ENCODE peak calls at places on chromosomes 7 and 10, in six cellular contexts. G is BJ, O is fibroblast of mammary gland, N is tibial artery, R is astrocyte of the spinal cord, K is tibial nerve. I is an unnamed sample.
A peak's percentile ranks its signal among the peaks of the same experiment; 100 is the strongest.

GRCh38 chr10:50541921-50542320 is 81.8 kb downstream of the SGMS1 start:
- DNase-seq in G (no peak), O (no peak), N (no peak), R (no peak), K (no peak), I (no peak)

GRCh38 chr7:25642849-25643248 is 414.6 kb upstream of the NPVF start:
- DNase-seq in G (no peak), O (peak; percentile 2), N (no peak), R (no peak), K (no peak), I (no peak)

GRCh38 chr7:140645166-140645565 is 4.6 kb upstream of the DENND2A start:
- DNase-seq in G (no peak), O (no peak), N (peak; percentile 43), R (no peak), K (no peak), I (no peak)

GRCh38 chr10:52213511-52213831 is 100.6 kb upstream of the DKK1 start:
- DNase-seq in G (no peak), O (peak; percentile 68), N (no peak), R (peak; percentile 42), K (no peak), I (peak; percentile 50)

GRCh38 chr7:28830831-28831230 is 127.3 kb downstream of the TRIL start:
- DNase-seq in G (no peak), O (no peak), N (no peak), R (peak; percentile 43), K (no peak), I (no peak)

GRCh38 chr10:82041018-82041417 is 166.0 kb downstream of the NRG3 start:
- DNase-seq in G (no peak), O (no peak), N (no peak), R (no peak), K (no peak), I (no peak)

GRCh38 chr7:127504715-127505114 is 80.7 kb downstream of the GCC1 start:
- DNase-seq in G (no peak), O (peak; percentile 23), N (no peak), R (peak; percentile 5), K (no peak), I (no peak)

GRCh38 chr10:114714281-114714741 is 56.2 kb upstream of the ABLIM1 start:
- DNase-seq in G (peak; percentile 37), O (peak; percentile 89), N (no peak), R (peak; percentile 93), K (no peak), I (peak; percentile 89)

GRCh38 chr10:59434463-59435326 is 72.3 kb upstream of the FAM13C start:
- DNase-seq in G (no peak), O (peak; percentile 63), N (no peak), R (peak; percentile 53), K (no peak), I (no peak)

GRCh38 chr7:146635200-146636032 is 518.8 kb downstream of the CNTNAP2 start:
- DNase-seq in G (no peak), O (no peak), N (no peak), R (no peak), K (no peak), I (no peak)

GRCh38 chr7:116686033-116686432 is 14.0 kb downstream of the MET start:
- DNase-seq in G (no peak), O (no peak), N (no peak), R (no peak), K (no peak), I (no peak)

GRCh38 chr7:45893996-45894664 is 5.8 kb downstream of the IGFBP1 start:
- DNase-seq in G (no peak), O (no peak), N (no peak), R (no peak), K (no peak), I (no peak)

GRCh38 chr10:33913194-33913593 is 578.7 kb upstream of the NRP1 start:
- DNase-seq in G (no peak), O (peak; percentile 51), N (no peak), R (no peak), K (no peak), I (no peak)

GRCh38 chr7:137967143-137968018 is 34.5 kb downstream of the CREB3L2 start:
- DNase-seq in G (no peak), O (peak; percentile 82), N (no peak), R (peak; percentile 71), K (no peak), I (no peak)

GRCh38 chr10:69835233-69835632 is 33.5 kb downstream of the COL13A1 start:
- DNase-seq in G (no peak), O (no peak), N (no peak), R (no peak), K (no peak), I (no peak)

GRCh38 chr10:112842832-112843360 is 107.2 kb upstream of the TCF7L2 start:
- DNase-seq in G (no peak), O (peak; percentile 37), N (no peak), R (no peak), K (no peak), I (no peak)

GRCh38 chr7:135905858-135906257 is 71.3 kb downstream of the MTPN start:
- DNase-seq in G (no peak), O (no peak), N (no peak), R (no peak), K (no peak), I (no peak)

GRCh38 chr7:45295222-45295621 is 137.6 kb downstream of the RAMP3 start:
- DNase-seq in G (no peak), O (peak; percentile 4), N (no peak), R (no peak), K (no peak), I (no peak)

GRCh38 chr10:52353210-52353609 is 39.1 kb downstream of the DKK1 start:
- DNase-seq in G (no peak), O (no peak), N (no peak), R (no peak), K (no peak), I (no peak)

GRCh38 chr10:13201132-13201531 is 33.0 kb downstream of the UCMA start:
- DNase-seq in G (no peak), O (no peak), N (no peak), R (peak; percentile 5), K (no peak), I (peak; percentile 73)

GRCh38 chr10:22550732-22551131 is 163.6 kb downstream of the PIP4K2A start:
- DNase-seq in G (no peak), O (peak; percentile 31), N (no peak), R (peak; percentile 20), K (no peak), I (peak; percentile 28)

GRCh38 chr10:22539579-22540160 is 174.7 kb downstream of the PIP4K2A start:
- DNase-seq in G (no peak), O (no peak), N (no peak), R (no peak), K (no peak), I (no peak)

GRCh38 chr10:4780782-4781181 is 45.2 kb upstream of the AKR1E2 start:
- DNase-seq in G (no peak), O (peak; percentile 52), N (no peak), R (peak; percentile 28), K (no peak), I (peak; percentile 28)

GRCh38 chr7:78062214-78062613 is 263.6 kb downstream of the PHTF2 start:
- DNase-seq in G (no peak), O (no peak), N (no peak), R (no peak), K (no peak), I (no peak)

GRCh38 chr7:138645284-138645683 is 55.9 kb downstream of the SVOPL start:
- DNase-seq in G (no peak), O (no peak), N (no peak), R (no peak), K (no peak), I (no peak)

GRCh38 chr7:55485501-55486171 is 86.7 kb downstream of the VOPP1 start:
- DNase-seq in G (no peak), O (no peak), N (no peak), R (no peak), K (no peak), I (no peak)

GRCh38 chr10:71964669-71965515 is 697 bp downstream of the CHST3 start:
- DNase-seq in G (no peak), O (peak; percentile 75), N (peak; percentile 91), R (peak; percentile 62), K (no peak), I (peak; percentile 76)

GRCh38 chr7:17371656-17372524 is 73.4 kb downstream of the AHR start:
- DNase-seq in G (peak; percentile 93), O (peak; percentile 98), N (no peak), R (peak; percentile 97), K (no peak), I (peak; percentile 97)

GRCh38 chr10:74433595-74433956 is 282.6 kb downstream of the ADK start:
- DNase-seq in G (no peak), O (no peak), N (no peak), R (no peak), K (no peak), I (no peak)
- TF ChIP-seq CTCF in G (no peak), O (no peak), N (no peak), R (no peak), K (no peak), I (no peak)

GRCh38 chr7:74027683-74028320 is at the start of gene ELN:
- DNase-seq in G (no peak), O (peak; percentile 30), N (peak; percentile 99), R (no peak), K (peak; percentile 72), I (no peak)
- TF ChIP-seq CTCF in G (no peak), O (no peak), N (peak; percentile 11), R (no peak), K (no peak), I (no peak)

DNA sequence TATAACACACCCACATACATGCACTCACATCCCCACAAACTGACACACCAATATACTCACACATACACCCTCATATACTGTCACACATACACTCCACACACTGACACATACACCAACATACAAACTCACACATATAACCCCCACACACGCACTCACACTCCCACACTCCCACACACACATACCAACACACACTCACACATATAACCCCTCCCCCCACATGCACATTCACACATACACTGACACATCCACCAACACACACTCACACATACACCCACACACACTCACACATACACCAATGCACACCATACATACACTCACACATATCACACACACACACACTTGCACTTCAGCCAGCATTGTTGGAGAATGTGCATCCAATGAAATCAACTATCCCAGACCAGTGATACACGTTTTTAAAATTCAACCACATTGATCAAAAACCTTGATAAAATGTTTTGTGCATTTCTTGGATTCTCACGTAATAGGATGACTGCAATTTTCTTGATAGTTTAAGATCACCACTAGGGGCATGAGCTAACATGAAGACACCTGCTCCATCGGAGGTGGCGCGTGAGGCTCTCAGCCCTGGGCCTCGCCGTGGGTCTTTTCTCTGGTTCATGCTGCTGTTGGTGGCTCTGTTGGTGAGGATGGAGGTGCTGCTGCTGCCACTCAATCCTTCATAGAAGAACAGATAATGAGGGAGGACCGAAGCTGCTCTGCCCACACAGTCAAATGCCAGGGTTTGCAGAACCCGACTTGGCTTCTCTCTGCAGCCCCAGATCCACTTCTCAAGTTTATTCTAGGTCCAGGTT is 32.1 kb upstream of the CHST15 start:
- DNase-seq in G (peak; percentile 54), O (no peak), N (no peak), R (no peak), K (no peak), I (peak; percentile 88)
- TF ChIP-seq CTCF in G (peak; percentile 53), O (peak; percentile 29), N (peak; percentile 19), R (peak; percentile 43), K (peak; percentile 26), I (peak; percentile 76)

DNA sequence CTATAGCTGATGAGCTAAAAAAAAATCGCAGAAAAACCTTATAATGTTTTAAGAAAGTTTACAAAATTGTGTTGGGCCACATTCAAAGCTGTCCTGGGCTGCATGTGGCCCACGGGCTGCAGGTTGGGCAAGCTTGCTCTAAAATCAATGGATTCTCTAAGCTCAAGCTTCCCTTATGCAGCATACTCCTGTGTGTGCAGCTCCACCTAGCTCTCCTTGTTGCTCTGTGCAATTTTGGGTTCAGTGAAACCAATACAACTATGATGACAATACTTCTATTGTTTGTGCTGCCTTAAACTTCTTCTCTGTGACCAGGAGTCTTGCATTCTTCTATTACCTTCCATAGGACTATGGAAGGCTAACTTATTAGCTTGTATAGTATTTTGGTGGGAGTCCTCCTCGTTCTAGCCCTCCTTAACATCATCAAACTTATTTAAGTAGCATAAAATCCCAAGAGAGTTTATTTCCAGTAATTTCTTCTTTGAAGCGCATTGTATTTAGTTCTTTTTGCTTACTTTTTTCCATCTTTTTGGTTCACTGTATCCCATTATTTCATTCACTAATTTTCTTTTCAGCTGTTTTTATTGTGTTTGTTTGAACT is 170.9 kb upstream of the SMIM30 start:
- DNase-seq in G (no peak), O (peak; percentile 65), N (no peak), R (peak; percentile 44), K (no peak), I (peak; percentile 70)
- TF ChIP-seq CTCF in G (peak; percentile 76), O (peak; percentile 76), N (no peak), R (peak; percentile 61), K (no peak), I (peak; percentile 79)

I was measured in HFFc6.